ENCODE peak calls at places on chromosomes 12 and 14, in five cellular contexts. P, C, I, T and Y are unnamed samples.

GRCh38 chr14:30754778-30755177 is 119.6 kb upstream of the COCH start:
- DNase-seq in P (no peak), C (no peak), I (no peak), T (no peak), Y (no peak)

GRCh38 chr14:24312736-24313507 is 1.6 kb downstream of the LTB4R start:
- DNase-seq in P (no peak), C (peak), I (no peak), T (no peak), Y (no peak)

GRCh38 chr12:90854136-90854689 is 100.8 kb downstream of the CCER1 start:
- DNase-seq in P (peak), C (no peak), I (peak), T (peak), Y (peak)

GRCh38 chr14:20469890-20470858 is 968 bp downstream of the PNP start:
- DNase-seq in P (no peak), C (peak), I (peak), T (peak), Y (no peak)

GRCh38 chr14:61812347-61813100 is 50.3 kb downstream of the SNAPC1 start:
- DNase-seq in P (no peak), C (no peak), I (peak), T (no peak), Y (no peak)

GRCh38 chr12:77118696-77119095 is 53.3 kb upstream of the E2F7 start:
- DNase-seq in P (no peak), C (no peak), I (peak), T (no peak), Y (no peak)

GRCh38 chr12:65994318-65994717 is 136.2 kb downstream of the LLPH start:
- DNase-seq in P (no peak), C (no peak), I (no peak), T (no peak), Y (no peak)

GRCh38 chr12:21502164-21502496 is 541 bp downstream of the GOLT1B start:
- DNase-seq in P (no peak), C (peak), I (peak), T (peak), Y (no peak)

GRCh38 chr14:105863296-105864108 is 337.1 kb downstream of the TMEM121 start:
- DNase-seq in P (no peak), C (no peak), I (no peak), T (no peak), Y (no peak)

GRCh38 chr14:29149798-29150197 is 383.2 kb downstream of the FOXG1 start:
- DNase-seq in P (no peak), C (no peak), I (no peak), T (no peak), Y (no peak)

GRCh38 chr12:80154261-80154660 is 54.9 kb downstream of the OTOGL start:
- DNase-seq in P (no peak), C (no peak), I (peak), T (no peak), Y (no peak)

GRCh38 chr14:60242420-60242819 is 6.6 kb upstream of the PPM1A start:
- DNase-seq in P (no peak), C (no peak), I (no peak), T (no peak), Y (no peak)

GRCh38 chr14:45373877-45374276 is 120.9 kb upstream of the MIS18BP1 start:
- DNase-seq in P (no peak), C (no peak), I (no peak), T (no peak), Y (no peak)

GRCh38 chr12:99311373-99311772 is 336.2 kb upstream of the GARIN6 start:
- DNase-seq in P (no peak), C (no peak), I (no peak), T (no peak), Y (no peak)

GRCh38 chr14:24260026-24260779 is 2.8 kb downstream of the TGM1 start:
- DNase-seq in P (no peak), C (no peak), I (no peak), T (no peak), Y (no peak)

GRCh38 chr12:66587912-66588311 is 91.0 kb downstream of the GRIP1 start:
- DNase-seq in P (no peak), C (no peak), I (peak), T (no peak), Y (no peak)

GRCh38 chr12:127272864-127273263 is 994.1 kb upstream of the TMEM132C start:
- DNase-seq in P (peak), C (no peak), I (peak), T (no peak), Y (peak)

DNA sequence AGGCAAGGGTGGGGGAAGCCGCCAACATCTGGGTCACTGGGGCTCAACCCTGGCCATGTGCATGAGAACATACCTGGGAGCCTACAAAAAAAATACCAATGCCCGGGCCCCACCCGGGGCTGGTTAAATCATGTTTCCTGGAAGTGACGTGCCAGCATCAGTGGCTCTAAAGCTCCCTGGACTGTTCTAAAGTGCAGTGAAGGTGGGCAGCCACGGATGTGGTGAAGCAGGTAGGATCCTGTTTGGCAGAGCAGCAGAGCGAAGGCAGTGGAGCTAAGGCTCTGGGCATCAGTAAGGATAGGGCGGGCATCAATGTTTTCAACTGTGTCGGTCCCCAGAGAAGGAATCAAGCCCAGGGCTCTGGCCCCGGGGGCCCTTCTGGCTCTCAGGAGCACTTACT is 525 bp upstream of the GPR68 start:
- DNase-seq in P (no peak), C (no peak), I (no peak), T (no peak), Y (no peak)
- H3K4me3 ChIP-seq in P (peak), C (no peak), I (no peak), T (no peak), Y (no peak)

DNA sequence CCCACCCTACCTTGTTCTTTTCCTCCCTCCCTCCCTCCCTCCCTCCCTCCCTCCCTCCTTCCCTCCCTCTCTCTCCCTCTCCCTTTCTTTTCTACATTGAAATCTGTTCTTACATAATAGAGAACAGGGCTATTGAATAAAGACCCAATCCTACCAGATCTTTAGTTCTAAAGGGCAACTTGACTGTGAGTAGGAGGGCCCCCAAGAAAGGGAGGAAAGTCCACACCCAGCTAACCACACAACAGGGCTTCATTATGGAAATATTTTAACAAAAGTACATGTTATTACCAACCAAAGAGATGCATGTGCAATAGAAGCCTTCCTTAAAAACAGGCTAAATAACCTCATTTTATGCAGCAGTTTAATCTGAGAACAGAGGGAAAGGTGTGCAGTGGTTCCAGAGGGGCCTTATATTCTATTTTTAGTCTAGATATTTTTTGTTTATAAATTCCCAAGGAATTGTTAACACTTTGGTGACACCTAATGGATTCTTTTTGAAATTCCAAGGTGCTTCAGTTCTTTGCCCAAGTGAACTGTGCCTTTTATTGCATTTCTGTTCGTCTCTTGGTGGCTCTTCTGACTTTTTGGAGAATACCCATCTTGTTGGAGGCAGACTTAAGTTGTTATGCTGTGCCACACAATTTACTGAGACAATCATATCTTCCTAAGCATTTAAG is 63.0 kb downstream of the GNS start:
- DNase-seq in P (no peak), C (no peak), I (no peak), T (peak), Y (no peak)
- TF ChIP-seq CTCF in P (peak), C (no peak), I (peak), T (peak), Y (no peak)

GRCh38 chr12:112096070-112096469 is 12.5 kb downstream of the NAA25 start:
- DNase-seq in P (no peak), C (no peak), I (no peak), T (no peak), Y (no peak)
- H3K4me3 ChIP-seq in P (no peak), C (no peak), I (no peak), T (no peak), Y (no peak)

GRCh38 chr12:124428792-124429281 is 133.9 kb downstream of the RFLNA start:
- DNase-seq in P (no peak), C (no peak), I (no peak), T (no peak), Y (no peak)

GRCh38 chr12:124429535-124429934 is 134.6 kb downstream of the RFLNA start:
- DNase-seq in P (no peak), C (no peak), I (no peak), T (no peak), Y (no peak)

GRCh38 chr12:124430491-124430890 is 135.6 kb downstream of the RFLNA start:
- DNase-seq in P (no peak), C (no peak), I (no peak), T (no peak), Y (no peak)

GRCh38 chr12:124426594-124427550 is 132.0 kb downstream of the RFLNA start:
- DNase-seq in P (no peak), C (no peak), I (no peak), T (no peak), Y (no peak)

GRCh38 chr12:124428136-124428791 is 133.4 kb downstream of the RFLNA start:
- DNase-seq in P (no peak), C (no peak), I (peak), T (no peak), Y (peak)
- TF ChIP-seq CTCF in P (no peak), C (no peak), I (no peak), T (no peak), Y (no peak)

GRCh38 chr12:124465473-124465872 is 101.9 kb downstream of the NCOR2 start:
- DNase-seq in P (no peak), C (no peak), I (no peak), T (no peak), Y (no peak)
- H3K4me3 ChIP-seq in P (no peak), C (peak), I (no peak), T (no peak), Y (no peak)

GRCh38 chr14:74491952-74492351 is 1.2 kb downstream of the NPC2 start:
- DNase-seq in P (no peak), C (peak), I (no peak), T (peak), Y (no peak)
- TF ChIP-seq CTCF in P (peak), C (peak), I (peak), T (peak), Y (peak)

GRCh38 chr12:29752121-29752520 is 31.6 kb downstream of the TMTC1 start:
- DNase-seq in P (no peak), C (no peak), I (peak), T (no peak), Y (no peak)
- H3K4me3 ChIP-seq in P (no peak), C (no peak), I (no peak), T (no peak), Y (no peak)

GRCh38 chr12:26798013-26798412 is 35.0 kb downstream of the ITPR2 start:
- DNase-seq in P (no peak), C (no peak), I (peak), T (no peak), Y (no peak)
- TF ChIP-seq CTCF in P (no peak), C (no peak), I (no peak), T (no peak), Y (no peak)

GRCh38 chr12:25054783-25055144 is 105.9 kb upstream of the BCAT1 start:
- DNase-seq in P (no peak), C (peak), I (peak), T (no peak), Y (no peak)

GRCh38 chr12:25056486-25057130 is 107.7 kb upstream of the BCAT1 start:
- DNase-seq in P (no peak), C (no peak), I (no peak), T (no peak), Y (no peak)

GRCh38 chr12:25058619-25059018 is 109.7 kb upstream of the BCAT1 start:
- DNase-seq in P (no peak), C (peak), I (no peak), T (no peak), Y (no peak)

GRCh38 chr12:25056011-25056410 is 107.1 kb upstream of the BCAT1 start:
- DNase-seq in P (no peak), C (no peak), I (no peak), T (no peak), Y (no peak)

DNA sequence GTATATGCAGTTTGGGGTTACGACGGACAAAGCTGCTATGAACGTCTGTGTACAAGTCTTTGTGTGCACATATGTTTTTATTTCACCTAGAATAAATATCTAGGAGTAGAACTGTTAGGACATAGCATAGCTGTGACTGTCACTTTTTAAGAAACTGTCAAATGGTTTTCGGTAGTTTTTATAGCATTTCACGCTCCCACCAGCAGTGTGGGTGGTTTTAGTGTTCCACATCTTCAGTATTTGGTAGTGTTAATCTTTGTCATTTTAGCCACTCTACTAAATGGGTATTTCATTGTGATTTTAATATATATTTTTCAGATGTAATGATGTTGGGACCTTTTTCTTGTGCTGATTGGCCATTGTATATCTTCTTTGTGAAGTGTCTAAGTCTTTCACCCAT is 109.1 kb upstream of the BCAT1 start:
- DNase-seq in P (no peak), C (no peak), I (no peak), T (no peak), Y (no peak)
- H3K4me3 ChIP-seq in P (no peak), C (peak), I (no peak), T (no peak), Y (no peak)

GRCh38 chr12:5210918-5211290 is 167.2 kb downstream of the KCNA5 start:
- DNase-seq in P (no peak), C (no peak), I (no peak), T (no peak), Y (no peak)
- TF ChIP-seq CTCF in P (no peak), C (no peak), I (no peak), T (no peak), Y (no peak)